ENCODE peak calls at places on chromosomes 3 and 15, in four cellular contexts. One of them, this sample, is unnamed. For H3K4me1, the result is how much of the 10 kb centered on the place peaks cover.

GRCh38 chr3:126827121-126827520 is 123.1 kb downstream of the CHCHD6 start:
- DNase-seq in HCT116: no peak
- DNase-seq in right cardiac atrium: no peak
- DNase-seq in CD8-positive, alpha-beta memory T cell: no peak
- DNase-seq in this sample: no peak

GRCh38 chr3:128195369-128195768 is 42.1 kb downstream of the EEFSEC start:
- DNase-seq in right cardiac atrium: no peak
- DNase-seq in CD8-positive, alpha-beta memory T cell: no peak
- DNase-seq in HCT116: no peak
- DNase-seq in this sample: no peak

GRCh38 chr3:16456784-16457415 is 56.6 kb downstream of the RFTN1 start:
- DNase-seq in CD8-positive, alpha-beta memory T cell: peak
- DNase-seq in right cardiac atrium: no peak
- DNase-seq in HCT116: no peak
- DNase-seq in this sample: no peak

GRCh38 chr15:52100807-52101206 is 11.8 kb downstream of the BCL2L10 start:
- DNase-seq in CD8-positive, alpha-beta memory T cell: no peak
- DNase-seq in right cardiac atrium: peak
- DNase-seq in HCT116: peak
- DNase-seq in this sample: no peak

GRCh38 chr3:82736696-82737277 is 975.3 kb upstream of the GBE1 start:
- DNase-seq in CD8-positive, alpha-beta memory T cell: no peak
- DNase-seq in right cardiac atrium: no peak
- DNase-seq in HCT116: no peak
- DNase-seq in this sample: peak

GRCh38 chr15:41620536-41621199 is 39.5 kb upstream of the MGA start:
- DNase-seq in right cardiac atrium: no peak
- DNase-seq in HCT116: no peak
- DNase-seq in CD8-positive, alpha-beta memory T cell: peak
- DNase-seq in this sample: no peak

GRCh38 chr15:40941078-40941527 is 12.0 kb downstream of the DLL4 start:
- DNase-seq in HCT116: no peak
- DNase-seq in CD8-positive, alpha-beta memory T cell: no peak
- DNase-seq in right cardiac atrium: no peak
- DNase-seq in this sample: no peak

GRCh38 chr3:125440559-125440955 is 65.4 kb upstream of the ZNF148 start:
- DNase-seq in CD8-positive, alpha-beta memory T cell: no peak
- DNase-seq in HCT116: no peak
- DNase-seq in right cardiac atrium: no peak
- DNase-seq in this sample: no peak

GRCh38 chr3:4948395-4948794 is 30.8 kb upstream of the BHLHE40 start:
- DNase-seq in CD8-positive, alpha-beta memory T cell: no peak
- DNase-seq in right cardiac atrium: no peak
- DNase-seq in HCT116: no peak
- DNase-seq in this sample: no peak

GRCh38 chr15:43007551-43007950 is 87.0 kb upstream of the TTBK2 start:
- DNase-seq in HCT116: no peak
- DNase-seq in CD8-positive, alpha-beta memory T cell: no peak
- DNase-seq in right cardiac atrium: no peak
- DNase-seq in this sample: no peak

GRCh38 chr3:40504636-40505430 is 1.0 kb upstream of the ZNF620 start:
- DNase-seq in HCT116: peak
- DNase-seq in CD8-positive, alpha-beta memory T cell: no peak
- DNase-seq in right cardiac atrium: no peak
- DNase-seq in this sample: no peak

GRCh38 chr3:113153499-113154107 is 57.8 kb upstream of the BOC start:
- DNase-seq in HCT116: no peak
- DNase-seq in right cardiac atrium: no peak
- DNase-seq in CD8-positive, alpha-beta memory T cell: no peak
- DNase-seq in this sample: peak

GRCh38 chr3:124650798-124651197 is 79.5 kb upstream of the UMPS start:
- DNase-seq in right cardiac atrium: no peak
- DNase-seq in CD8-positive, alpha-beta memory T cell: no peak
- DNase-seq in HCT116: no peak
- DNase-seq in this sample: no peak

GRCh38 chr15:39429898-39430357 is 151.0 kb upstream of the THBS1 start:
- DNase-seq in HCT116: no peak
- DNase-seq in CD8-positive, alpha-beta memory T cell: peak
- DNase-seq in right cardiac atrium: no peak
- DNase-seq in this sample: no peak

GRCh38 chr3:123126051-123126450 is 59.2 kb downstream of the PDIA5 start:
- DNase-seq in CD8-positive, alpha-beta memory T cell: no peak
- DNase-seq in HCT116: no peak
- DNase-seq in right cardiac atrium: no peak
- DNase-seq in this sample: no peak

GRCh38 chr3:156803949-156804741 is 22.0 kb upstream of the LEKR1 start:
- DNase-seq in right cardiac atrium: no peak
- DNase-seq in HCT116: no peak
- DNase-seq in CD8-positive, alpha-beta memory T cell: no peak
- DNase-seq in this sample: no peak

GRCh38 chr3:100968908-100969556 is 24.2 kb downstream of the ABI3BP start:
- DNase-seq in HCT116: no peak
- DNase-seq in CD8-positive, alpha-beta memory T cell: no peak
- DNase-seq in right cardiac atrium: peak
- DNase-seq in this sample: no peak

GRCh38 chr3:125202197-125202596 is 10.4 kb downstream of the SLC12A8 start:
- DNase-seq in HCT116: no peak
- DNase-seq in CD8-positive, alpha-beta memory T cell: peak
- DNase-seq in right cardiac atrium: no peak
- DNase-seq in this sample: peak

GRCh38 chr3:192481638-192482037 is 245.7 kb downstream of the FGF12 start:
- DNase-seq in CD8-positive, alpha-beta memory T cell: no peak
- DNase-seq in HCT116: no peak
- DNase-seq in right cardiac atrium: no peak
- DNase-seq in this sample: no peak

GRCh38 chr3:101195951-101196713 is 124.2 kb downstream of the IMPG2 start:
- DNase-seq in right cardiac atrium: no peak
- DNase-seq in CD8-positive, alpha-beta memory T cell: no peak
- DNase-seq in HCT116: peak
- DNase-seq in this sample: peak

GRCh38 chr3:107432013-107432515 is 54.8 kb downstream of the CCDC54 start:
- DNase-seq in CD8-positive, alpha-beta memory T cell: no peak
- DNase-seq in right cardiac atrium: no peak
- DNase-seq in HCT116: no peak
- DNase-seq in this sample: no peak

GRCh38 chr3:134360046-134360445 is 14.2 kb downstream of the AMOTL2 start:
- DNase-seq in right cardiac atrium: peak
- DNase-seq in CD8-positive, alpha-beta memory T cell: no peak
- DNase-seq in HCT116: no peak
- DNase-seq in this sample: no peak

GRCh38 chr15:69280783-69281182 is 17.9 kb upstream of the PAQR5 start:
- DNase-seq in HCT116: no peak
- DNase-seq in right cardiac atrium: no peak
- DNase-seq in CD8-positive, alpha-beta memory T cell: no peak
- DNase-seq in this sample: no peak

GRCh38 chr3:81967362-81967761 is 205.9 kb upstream of the GBE1 start:
- DNase-seq in right cardiac atrium: no peak
- DNase-seq in CD8-positive, alpha-beta memory T cell: no peak
- DNase-seq in HCT116: no peak
- DNase-seq in this sample: no peak

GRCh38 chr3:46852329-46852720 is 10.9 kb downstream of the MYL3 start:
- DNase-seq in CD8-positive, alpha-beta memory T cell: no peak
- DNase-seq in HCT116: no peak
- DNase-seq in right cardiac atrium: peak
- DNase-seq in this sample: no peak

GRCh38 chr3:101518421-101518871 is 5.4 kb upstream of the SENP7 start:
- DNase-seq in right cardiac atrium: no peak
- DNase-seq in CD8-positive, alpha-beta memory T cell: peak
- DNase-seq in HCT116: no peak
- DNase-seq in this sample: peak

GRCh38 chr15:85646538-85647091 is 148.1 kb downstream of the KLHL25 start:
- DNase-seq in right cardiac atrium: no peak
- DNase-seq in CD8-positive, alpha-beta memory T cell: no peak
- DNase-seq in HCT116: no peak
- DNase-seq in this sample: no peak

GRCh38 chr3:43852066-43852465 is 161.3 kb downstream of the ABHD5 start:
- DNase-seq in HCT116: no peak
- DNase-seq in CD8-positive, alpha-beta memory T cell: no peak
- DNase-seq in right cardiac atrium: no peak
- DNase-seq in this sample: no peak

GRCh38 chr15:65082303-65082958 is 5.9 kb downstream of the KBTBD13 start:
- DNase-seq in HCT116: no peak
- DNase-seq in right cardiac atrium: peak
- DNase-seq in CD8-positive, alpha-beta memory T cell: peak
- DNase-seq in this sample: no peak

GRCh38 chr3:16788440-16789057 is 96.2 kb upstream of the PLCL2 start:
- DNase-seq in HCT116: no peak
- DNase-seq in right cardiac atrium: no peak
- DNase-seq in CD8-positive, alpha-beta memory T cell: no peak
- DNase-seq in this sample: no peak

GRCh38 chr3:156964562-156964961 is 138.4 kb downstream of the LEKR1 start:
- DNase-seq in CD8-positive, alpha-beta memory T cell: no peak
- DNase-seq in HCT116: no peak
- DNase-seq in right cardiac atrium: no peak
- DNase-seq in this sample: no peak

GRCh38 chr3:53936347-53936746 is 44.7 kb upstream of the SELENOK start:
- DNase-seq in HCT116: no peak
- DNase-seq in CD8-positive, alpha-beta memory T cell: no peak
- DNase-seq in right cardiac atrium: no peak
- DNase-seq in this sample: no peak

GRCh38 chr3:180828001-180828720 is 84.3 kb upstream of the FXR1 start:
- DNase-seq in HCT116: no peak
- DNase-seq in right cardiac atrium: no peak
- DNase-seq in CD8-positive, alpha-beta memory T cell: no peak
- DNase-seq in this sample: no peak

GRCh38 chr3:30578986-30579579 is 27.3 kb upstream of the TGFBR2 start:
- DNase-seq in right cardiac atrium: no peak
- DNase-seq in CD8-positive, alpha-beta memory T cell: no peak
- DNase-seq in HCT116: no peak
- DNase-seq in this sample: no peak

GRCh38 chr3:36784012-36784763 is 19.8 kb upstream of the DCLK3 start:
- DNase-seq in CD8-positive, alpha-beta memory T cell: no peak
- DNase-seq in HCT116: no peak
- DNase-seq in right cardiac atrium: no peak
- DNase-seq in this sample: no peak

GRCh38 chr3:155745795-155746550 is 1.1 kb upstream of the PLCH1 start:
- DNase-seq in right cardiac atrium: peak
- DNase-seq in CD8-positive, alpha-beta memory T cell: no peak
- DNase-seq in HCT116: peak
- DNase-seq in this sample: no peak

GRCh38 chr3:115989927-115990326 is 366.6 kb downstream of the GAP43 start:
- DNase-seq in HCT116: no peak
- DNase-seq in right cardiac atrium: no peak
- DNase-seq in CD8-positive, alpha-beta memory T cell: no peak
- DNase-seq in this sample: no peak

GRCh38 chr3:168395551-168395950 is 299.8 kb upstream of the GOLIM4 start:
- DNase-seq in right cardiac atrium: no peak
- DNase-seq in CD8-positive, alpha-beta memory T cell: no peak
- DNase-seq in HCT116: no peak
- DNase-seq in this sample: no peak
- H3K4me3 ChIP-seq in right cardiac atrium: no peak
- H3K4me3 ChIP-seq in CD8-positive, alpha-beta memory T cell: no peak
- H3K4me3 ChIP-seq in HCT116: no peak
- H3K4me3 ChIP-seq in this sample: no peak

GRCh38 chr15:31489281-31489680 is 162.6 kb downstream of the KLF13 start:
- DNase-seq in right cardiac atrium: no peak
- DNase-seq in HCT116: no peak
- DNase-seq in CD8-positive, alpha-beta memory T cell: no peak
- DNase-seq in this sample: no peak
- H3K4me1 ChIP-seq in right cardiac atrium: under half
- H3K4me1 ChIP-seq in HCT116: under half
- H3K4me1 ChIP-seq in CD8-positive, alpha-beta memory T cell: under half
- H3K4me1 ChIP-seq in this sample: under half

GRCh38 chr3:158728851-158729250 is 3.4 kb downstream of the RARRES1 start:
- DNase-seq in CD8-positive, alpha-beta memory T cell: no peak
- DNase-seq in right cardiac atrium: no peak
- DNase-seq in HCT116: no peak
- DNase-seq in this sample: no peak

GRCh38 chr3:158731525-158731924 is 732 bp downstream of the RARRES1 start:
- DNase-seq in CD8-positive, alpha-beta memory T cell: no peak
- DNase-seq in HCT116: no peak
- DNase-seq in right cardiac atrium: no peak
- DNase-seq in this sample: no peak

GRCh38 chr3:158731938-158732855 is at the start of gene RARRES1:
- DNase-seq in right cardiac atrium: peak
- DNase-seq in HCT116: no peak
- DNase-seq in CD8-positive, alpha-beta memory T cell: peak
- DNase-seq in this sample: no peak

GRCh38 chr3:158735296-158736033 is 3.2 kb upstream of the RARRES1 start:
- DNase-seq in right cardiac atrium: no peak
- DNase-seq in HCT116: no peak
- DNase-seq in CD8-positive, alpha-beta memory T cell: no peak
- DNase-seq in this sample: no peak

GRCh38 chr3:158732856-158733200 is 571 bp upstream of the RARRES1 start:
- DNase-seq in right cardiac atrium: no peak
- DNase-seq in HCT116: no peak
- DNase-seq in CD8-positive, alpha-beta memory T cell: no peak
- DNase-seq in this sample: no peak
- H3K4me3 ChIP-seq in right cardiac atrium: no peak
- H3K4me3 ChIP-seq in HCT116: no peak
- H3K4me3 ChIP-seq in CD8-positive, alpha-beta memory T cell: no peak
- H3K4me3 ChIP-seq in this sample: no peak

DNA sequence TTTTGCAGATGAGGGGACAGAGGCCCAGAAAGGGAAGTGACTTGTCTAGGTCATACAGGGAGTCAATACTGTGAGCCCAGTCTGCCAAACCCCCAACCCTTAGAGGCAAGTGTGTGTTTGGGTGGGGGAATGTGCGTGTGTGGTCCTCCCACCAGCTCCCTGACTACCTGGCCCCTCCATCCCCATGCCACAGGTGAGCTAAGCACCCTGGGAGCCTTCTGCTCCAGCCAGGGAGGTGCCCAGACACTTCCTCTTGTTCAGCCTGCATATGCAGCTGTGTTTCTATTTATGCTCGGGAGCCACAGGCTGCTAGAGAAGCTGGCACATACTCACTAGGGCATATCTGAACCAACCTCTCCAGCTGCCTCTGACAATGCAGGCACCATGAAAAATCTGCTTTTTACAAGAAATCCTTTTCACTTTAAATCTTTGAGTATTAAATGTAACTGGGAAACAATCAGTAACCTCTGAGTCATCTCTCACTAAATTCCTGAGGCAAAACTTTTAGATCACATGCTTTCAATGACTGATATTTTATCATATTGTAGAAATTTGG is 20.7 kb downstream of the TBC1D2B start:
- DNase-seq in CD8-positive, alpha-beta memory T cell: no peak
- DNase-seq in HCT116: no peak
- DNase-seq in right cardiac atrium: no peak
- DNase-seq in this sample: peak
- H3K4me1 ChIP-seq in CD8-positive, alpha-beta memory T cell: half or more
- H3K4me1 ChIP-seq in HCT116: under half
- H3K4me1 ChIP-seq in right cardiac atrium: under half
- H3K4me1 ChIP-seq in this sample: under half

This sample was measured in MM.1S.